ENCODE peak calls at places on chromosomes 12 and 14, in seven cellular contexts. R is left colon; K is OCI-LY7; V is CD8-positive, alpha-beta memory T cell; G is H4; S is stomach; N is activated T-cell treated with anti-CD3 and anti-CD28 coated beads, Interleukin-2, amount 50 U/mL, for 72 hours. O is an unnamed sample.

GRCh38 chr12:125210104-125210755 is 145.0 kb downstream of the AACS start:
- DNase-seq in R (no peak), K (no peak), V (no peak), G (no peak), S (no peak), N (no peak), O (no peak)

GRCh38 chr12:109418848-109419474 is 58.1 kb downstream of the KCTD10 start:
- DNase-seq in R (no peak), K (no peak), V (no peak), G (no peak), S (no peak), N (no peak), O (no peak)

GRCh38 chr14:54186821-54187365 is 209.9 kb upstream of the CDKN3 start:
- DNase-seq in R (no peak), K (no peak), V (no peak), G (no peak), S (no peak), N (no peak), O (no peak)

GRCh38 chr12:2669560-2669959 is 125.2 kb upstream of the FKBP4 start:
- DNase-seq in R (no peak), K (no peak), V (no peak), G (no peak), S (no peak), N (no peak), O (no peak)

GRCh38 chr12:110107369-110108281 is 16.5 kb upstream of the IFT81 start:
- DNase-seq in R (no peak), K (no peak), V (no peak), G (peak; percentile 67), S (no peak), N (no peak), O (no peak)

GRCh38 chr14:36604757-36605505 is 22.5 kb upstream of the NKX2-8 start:
- DNase-seq in R (peak; percentile 39), K (peak; percentile 66), V (no peak), G (peak; percentile 67), S (peak; percentile 53), N (peak; percentile 22), O (peak; percentile 67)

GRCh38 chr14:54974773-54975414 is 52.0 kb downstream of the WDHD1 start:
- DNase-seq in R (no peak), K (no peak), V (no peak), G (no peak), S (no peak), N (no peak), O (no peak)

GRCh38 chr12:18277196-18277595 is 15.9 kb downstream of the PIK3C2G start:
- DNase-seq in R (no peak), K (no peak), V (no peak), G (no peak), S (no peak), N (no peak), O (no peak)

GRCh38 chr14:101228949-101229541 is 325.5 kb upstream of the RTL1 start:
- DNase-seq in R (no peak), K (no peak), V (no peak), G (no peak), S (no peak), N (no peak), O (no peak)

GRCh38 chr12:123097521-123098084 is 53.3 kb downstream of the PITPNM2 start:
- DNase-seq in R (no peak), K (no peak), V (no peak), G (no peak), S (peak; percentile 28), N (no peak), O (no peak)